ENCODE peak calls at places on chromosomes 6 and 20, in four cellular contexts. U, I, P and V are unnamed samples.

GRCh38 chr6:149108398-149109100 is 209.0 kb upstream of the TAB2 start:
- DNase-seq in U (no peak), I (no peak), P (no peak), V (no peak)

GRCh38 chr20:7113577-7114466 is 346.3 kb downstream of the BMP2 start:
- DNase-seq in U (no peak), I (peak), P (peak), V (peak)

GRCh38 chr6:155404937-155405336 is 50.7 kb downstream of the NOX3 start:
- DNase-seq in U (no peak), I (no peak), P (no peak), V (no peak)

GRCh38 chr6:6494677-6495076 is 93.8 kb upstream of the LY86 start:
- DNase-seq in U (peak), I (peak), P (peak), V (peak)

GRCh38 chr6:131400054-131400781 is 172.8 kb upstream of the ARG1 start:
- DNase-seq in U (no peak), I (no peak), P (peak), V (no peak)

GRCh38 chr20:58478141-58478805 is 36.9 kb downstream of the APCDD1L start:
- DNase-seq in U (no peak), I (no peak), P (peak), V (no peak)

GRCh38 chr6:106973841-106974336 is 640 bp downstream of the CD24 start:
- DNase-seq in U (peak), I (no peak), P (peak), V (no peak)

GRCh38 chr20:4076671-4077070 is 61.3 kb upstream of the RNF24 start:
- DNase-seq in U (peak), I (no peak), P (peak), V (no peak)

GRCh38 chr6:11276228-11276627 is 43.8 kb upstream of the NEDD9 start:
- DNase-seq in U (no peak), I (no peak), P (no peak), V (no peak)

GRCh38 chr20:33124261-33124660 is 43.7 kb upstream of the BPIFA2 start:
- DNase-seq in U (no peak), I (no peak), P (no peak), V (no peak)

GRCh38 chr6:147054158-147054557 is 150.1 kb upstream of the STXBP5 start:
- DNase-seq in U (no peak), I (no peak), P (no peak), V (no peak)

GRCh38 chr6:40054602-40055001 is 120.3 kb upstream of the MOCS1 start:
- DNase-seq in U (no peak), I (no peak), P (no peak), V (no peak)

GRCh38 chr6:148965287-148965686 is 218.5 kb downstream of the UST start:
- DNase-seq in U (no peak), I (no peak), P (no peak), V (no peak)

GRCh38 chr20:11935212-11935611 is 17.5 kb downstream of the BTBD3 start:
- DNase-seq in U (no peak), I (no peak), P (no peak), V (no peak)

GRCh38 chr6:64250126-64250525 is 614.5 kb downstream of the PHF3 start:
- DNase-seq in U (no peak), I (no peak), P (peak), V (no peak)

GRCh38 chr6:18314317-18314997 is 50.1 kb upstream of the DEK start:
- DNase-seq in U (no peak), I (no peak), P (no peak), V (no peak)

GRCh38 chr20:24102749-24103148 is 114.2 kb upstream of the GGTLC1 start:
- DNase-seq in U (no peak), I (no peak), P (peak), V (no peak)

GRCh38 chr20:14633507-14633906 is 296.1 kb upstream of the FLRT3 start:
- DNase-seq in U (no peak), I (no peak), P (no peak), V (no peak)

GRCh38 chr20:53074811-53075314 is 102.7 kb downstream of the TSHZ2 start:
- DNase-seq in U (no peak), I (no peak), P (peak), V (no peak)

GRCh38 chr20:3221398-3222226 is 12.3 kb downstream of the ITPA start:
- DNase-seq in U (no peak), I (no peak), P (peak), V (no peak)

GRCh38 chr6:87700729-87701675 is 1.0 kb downstream of the AKIRIN2 start:
- DNase-seq in U (peak), I (peak), P (peak), V (peak)

GRCh38 chr6:115594894-115595293 is 465.8 kb downstream of the FRK start:
- DNase-seq in U (no peak), I (no peak), P (no peak), V (no peak)

GRCh38 chr6:48315051-48315719 is 204.2 kb upstream of the PTCHD4 start:
- DNase-seq in U (no peak), I (no peak), P (no peak), V (no peak)

GRCh38 chr20:54429364-54429763 is 46.0 kb upstream of the DOK5 start:
- DNase-seq in U (no peak), I (no peak), P (no peak), V (no peak)

GRCh38 chr20:8809107-8809953 is 259.6 kb upstream of the PLCB4 start:
- DNase-seq in U (no peak), I (no peak), P (no peak), V (no peak)

GRCh38 chr20:53556267-53556897 is 37.3 kb downstream of the ZNF217 start:
- DNase-seq in U (no peak), I (no peak), P (no peak), V (no peak)

GRCh38 chr6:1388081-1388926 is 1.1 kb upstream of the FOXF2 start:
- DNase-seq in U (no peak), I (peak), P (no peak), V (no peak)

GRCh38 chr6:148864941-148865340 is 118.1 kb downstream of the UST start:
- DNase-seq in U (no peak), I (no peak), P (no peak), V (no peak)

GRCh38 chr20:5212897-5213296 is 86.1 kb downstream of the CDS2 start:
- DNase-seq in U (no peak), I (no peak), P (no peak), V (no peak)

GRCh38 chr6:127634178-127634577 is 57.2 kb downstream of the C6orf58 start:
- DNase-seq in U (no peak), I (no peak), P (no peak), V (no peak)

DNA sequence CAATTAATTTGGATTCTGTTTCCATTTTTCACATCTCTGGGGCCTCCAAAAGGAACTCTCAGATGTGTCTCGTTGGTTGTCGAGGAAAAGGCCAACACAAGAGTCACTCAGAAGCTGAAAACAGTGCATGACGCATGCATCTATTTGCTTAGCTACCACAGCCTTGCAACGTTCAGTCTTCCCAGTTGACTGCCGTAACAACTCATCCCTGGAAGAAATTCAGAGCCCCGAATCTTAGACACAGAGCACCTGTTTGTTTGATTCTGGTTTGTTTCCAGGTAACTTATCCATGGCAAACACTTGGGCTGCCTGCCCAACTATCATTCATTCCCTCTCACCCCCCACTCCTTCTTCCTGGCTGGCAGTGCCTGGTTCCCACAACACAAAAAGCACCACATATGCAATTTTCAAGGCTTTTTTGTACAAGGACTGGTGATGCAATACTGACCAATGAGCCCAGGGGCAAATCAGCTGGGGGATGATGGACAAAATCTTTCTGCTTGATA is 60.5 kb downstream of the ZMYND8 start:
- DNase-seq in U (no peak), I (no peak), P (peak), V (no peak)
- H3K27ac ChIP-seq in U (no peak), I (no peak), P (no peak), V (peak)

GRCh38 chr6:167122827-167123657 is at the start of gene CCR6:
- DNase-seq in U (no peak), I (no peak), P (no peak), V (no peak)
- H3K27ac ChIP-seq in U (no peak), I (no peak), P (no peak), V (no peak)

GRCh38 chr20:10635476-10636208 is 38.2 kb downstream of the JAG1 start:
- DNase-seq in U (no peak), I (no peak), P (no peak), V (no peak)
- H3K27ac ChIP-seq in U (peak), I (no peak), P (peak), V (no peak)

DNA sequence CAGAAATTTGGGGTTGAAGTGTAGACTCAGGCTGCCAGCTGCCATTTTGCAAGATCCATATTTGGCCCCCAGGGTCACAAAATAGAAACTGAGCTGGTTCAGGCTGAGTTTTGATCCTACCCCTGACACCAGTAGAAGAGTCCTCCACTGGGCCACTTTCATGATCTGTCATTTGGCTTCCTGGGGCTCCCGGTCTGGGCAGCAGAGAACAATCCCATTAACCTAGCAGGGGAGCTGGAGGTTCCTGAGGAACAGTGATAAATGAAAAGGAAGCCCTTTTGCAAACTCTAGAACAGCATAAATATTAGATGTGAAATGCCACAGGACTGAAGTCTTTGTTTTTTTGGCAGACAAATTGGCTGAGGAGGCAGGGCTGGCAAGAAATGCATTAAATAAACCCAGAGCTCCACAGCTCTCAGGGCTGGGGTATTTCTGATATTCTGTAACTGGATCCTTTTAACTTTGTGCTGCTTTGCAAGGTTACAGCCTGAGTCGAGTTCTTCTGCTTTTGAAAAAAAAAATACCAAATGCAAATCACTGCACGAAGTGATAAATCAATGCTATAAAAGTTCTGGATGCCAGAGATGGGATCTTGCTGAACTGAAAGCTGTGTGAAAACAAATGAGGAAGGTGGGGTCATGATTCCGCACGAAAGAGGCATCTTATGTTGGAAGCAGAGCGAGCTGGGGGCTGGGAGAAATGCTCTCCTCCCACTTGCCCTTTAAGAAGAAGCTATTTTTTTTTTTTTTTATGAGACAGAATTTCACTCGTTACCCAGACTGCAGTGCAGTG is 64.4 kb downstream of the SULF2 start:
- DNase-seq in U (peak), I (no peak), P (no peak), V (no peak)
- H3K27ac ChIP-seq in U (no peak), I (no peak), P (no peak), V (no peak)

GRCh38 chr6:34340906-34341480 is 51.5 kb downstream of the NUDT3 start:
- DNase-seq in U (no peak), I (no peak), P (no peak), V (no peak)

GRCh38 chr6:34342247-34342646 is 50.2 kb downstream of the NUDT3 start:
- DNase-seq in U (no peak), I (no peak), P (no peak), V (no peak)

GRCh38 chr6:34339971-34340370 is 52.5 kb downstream of the NUDT3 start:
- DNase-seq in U (no peak), I (no peak), P (no peak), V (no peak)

GRCh38 chr6:34340394-34340793 is 52.1 kb downstream of the NUDT3 start:
- DNase-seq in U (no peak), I (no peak), P (no peak), V (no peak)

GRCh38 chr6:34341481-34341971 is 50.9 kb downstream of the NUDT3 start:
- DNase-seq in U (peak), I (peak), P (peak), V (no peak)
- H3K27ac ChIP-seq in U (peak), I (no peak), P (peak), V (no peak)